ENCODE peak calls at places on chromosomes 13 and 19, in nine cellular contexts. B, X, G, T, C, A, S, F and Y are unnamed samples. For H3K4me1, the result is how much of the 10 kb centered on the place peaks cover.

GRCh38 chr13:82480415-82480814 is 1401.9 kb downstream of the SLITRK1 start:
- DNase-seq in F (no peak), A (no peak), G (no peak), B (no peak), X (peak), T (no peak), C (no peak), S (no peak), Y (no peak)

GRCh38 chr19:32017341-32017948 is 328.0 kb upstream of the ZNF507 start:
- DNase-seq in C (no peak), B (no peak), F (no peak), A (no peak), T (no peak), G (no peak), X (no peak), S (no peak), Y (no peak)

GRCh38 chr13:27446986-27447583 is 3.3 kb downstream of the MTIF3 start:
- DNase-seq in A (no peak), B (no peak), X (no peak), C (no peak), G (no peak), T (no peak), F (peak), S (no peak), Y (peak)

GRCh38 chr13:63910406-63910957 is 2494.8 kb upstream of the PCDH20 start:
- DNase-seq in C (no peak), T (no peak), S (peak), F (no peak), B (no peak), A (no peak), G (no peak), X (no peak), Y (no peak)

GRCh38 chr13:43676320-43676719 is 110.5 kb downstream of the ENOX1 start:
- DNase-seq in G (no peak), F (no peak), C (no peak), A (no peak), T (no peak), S (no peak), X (no peak), B (no peak), Y (no peak)

GRCh38 chr13:44305845-44306244 is 67.8 kb upstream of the SERP2 start:
- DNase-seq in S (peak), C (no peak), T (no peak), B (no peak), X (no peak), A (no peak), G (peak), F (no peak), Y (no peak)

GRCh38 chr19:28701491-28701890 is 511.5 kb downstream of the UQCRFS1 start:
- DNase-seq in S (no peak), T (no peak), A (no peak), B (no peak), C (no peak), G (no peak), X (no peak), F (no peak), Y (no peak)

GRCh38 chr19:32416749-32417469 is 11.3 kb downstream of the DPY19L3 start:
- DNase-seq in S (no peak), T (no peak), X (no peak), G (no peak), C (no peak), A (no peak), B (no peak), F (no peak), Y (no peak)

GRCh38 chr13:97068146-97068545 is 73.9 kb upstream of the OXGR1 start:
- DNase-seq in A (no peak), T (no peak), X (no peak), C (no peak), G (no peak), F (no peak), B (no peak), S (no peak), Y (no peak)

GRCh38 chr19:17519967-17520366 is 8.5 kb downstream of the PGLS start:
- DNase-seq in A (no peak), S (no peak), G (no peak), X (no peak), C (no peak), T (no peak), B (no peak), F (no peak), Y (no peak)

GRCh38 chr13:23778879-23779278 is 110.3 kb downstream of the MIPEP start:
- DNase-seq in G (no peak), S (no peak), B (no peak), F (no peak), A (no peak), T (no peak), X (no peak), C (no peak), Y (no peak)

GRCh38 chr13:51453959-51454703 is 1.3 kb upstream of the INTS6 start:
- DNase-seq in S (peak), A (peak), G (no peak), B (no peak), X (peak), T (no peak), F (peak), C (peak), Y (no peak)

GRCh38 chr13:24500977-24501376 is 11.6 kb downstream of the PARP4 start:
- DNase-seq in T (no peak), C (no peak), S (no peak), X (no peak), A (no peak), G (no peak), B (no peak), F (no peak), Y (no peak)

GRCh38 chr19:3075605-3076431 is 13.5 kb upstream of the TLE5 start:
- DNase-seq in C (peak), G (peak), F (peak), S (no peak), A (peak), B (no peak), T (no peak), X (peak), Y (peak)

GRCh38 chr13:99217461-99218101 is 16.9 kb downstream of the UBAC2 start:
- DNase-seq in X (no peak), S (no peak), B (no peak), A (no peak), G (no peak), C (no peak), F (no peak), T (no peak), Y (no peak)

GRCh38 chr13:114108141-114108761 is 24.2 kb downstream of the RASA3 start:
- DNase-seq in F (no peak), C (peak), T (peak), B (no peak), G (no peak), S (no peak), A (no peak), X (no peak), Y (no peak)
- H3K4me1 ChIP-seq in F (half or more), C (under half), T (under half), B (under half), G (under half), S (under half), A (under half), X (under half), Y (half or more)

GRCh38 chr19:18700501-18701249 is 17.2 kb downstream of the CRTC1 start:
- DNase-seq in C (peak), G (peak), B (no peak), A (peak), X (peak), S (peak), T (peak), F (peak), Y (peak)
- H3K4me3 ChIP-seq in C (peak), G (peak), B (no peak), A (peak), X (no peak), S (peak), T (peak), F (peak), Y (peak)

GRCh38 chr13:110358381-110358780 is 51.3 kb downstream of the COL4A2 start:
- DNase-seq in A (no peak), X (no peak), T (no peak), G (no peak), F (no peak), S (no peak), C (no peak), B (no peak), Y (no peak)
- H3K4me1 ChIP-seq in A (half or more), X (under half), T (under half), G (under half), F (under half), S (under half), C (under half), B (under half), Y (under half)

DNA sequence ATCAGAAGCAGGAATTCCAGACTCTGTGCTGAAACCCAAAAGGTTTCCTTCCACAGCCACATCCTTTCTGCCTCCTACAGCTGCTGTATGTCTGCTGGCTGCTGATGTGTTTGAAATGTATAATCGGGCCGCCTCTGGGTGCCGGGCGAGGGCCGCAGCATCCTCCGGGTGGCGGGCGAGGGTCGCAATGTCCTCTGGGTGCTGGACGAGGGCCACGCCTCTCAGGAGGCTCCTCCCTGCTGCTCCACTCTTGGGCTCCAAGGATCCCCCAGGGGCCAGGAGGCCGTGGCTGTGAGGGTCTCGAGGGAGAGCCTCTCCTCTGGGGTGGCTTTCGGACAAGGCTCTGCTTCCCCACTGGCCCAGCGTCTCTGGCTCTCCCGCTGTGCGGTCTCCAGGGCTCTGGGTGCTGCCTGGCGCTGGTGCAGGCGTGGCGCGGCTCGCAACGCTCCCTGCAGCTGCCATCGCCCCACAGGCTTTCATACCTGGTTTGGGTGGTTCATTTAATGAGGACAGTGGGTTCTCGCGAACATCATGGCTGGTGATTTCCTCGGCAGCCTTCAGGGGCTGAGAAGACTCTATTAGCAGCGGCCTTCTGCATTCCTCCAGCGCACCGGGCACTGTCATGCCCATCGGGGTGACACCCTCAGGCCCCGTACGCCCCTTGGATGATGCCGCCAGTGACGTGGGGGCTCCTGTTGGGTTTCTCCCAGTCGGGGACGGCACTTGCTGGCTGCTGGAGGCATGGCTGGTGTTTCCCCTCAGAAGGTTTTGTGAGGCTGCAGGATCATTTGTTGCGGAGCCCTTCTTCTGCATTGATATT is 41.8 kb upstream of the GRTP1 start:
- DNase-seq in A (no peak), X (no peak), G (no peak), C (peak), T (peak), F (no peak), B (no peak), S (no peak), Y (no peak)
- H3K4me3 ChIP-seq in A (no peak), X (no peak), G (no peak), C (no peak), T (no peak), F (no peak), B (no peak), S (no peak), Y (no peak)

GRCh38 chr19:11191934-11192333 is 5.4 kb downstream of the KANK2 start:
- DNase-seq in A (no peak), S (no peak), T (no peak), F (no peak), B (no peak), X (no peak), C (no peak), G (no peak), Y (no peak)
- H3K4me1 ChIP-seq in A (half or more), S (under half), T (half or more), F (under half), B (under half), X (under half), C (under half), G (half or more), Y (under half)

DNA sequence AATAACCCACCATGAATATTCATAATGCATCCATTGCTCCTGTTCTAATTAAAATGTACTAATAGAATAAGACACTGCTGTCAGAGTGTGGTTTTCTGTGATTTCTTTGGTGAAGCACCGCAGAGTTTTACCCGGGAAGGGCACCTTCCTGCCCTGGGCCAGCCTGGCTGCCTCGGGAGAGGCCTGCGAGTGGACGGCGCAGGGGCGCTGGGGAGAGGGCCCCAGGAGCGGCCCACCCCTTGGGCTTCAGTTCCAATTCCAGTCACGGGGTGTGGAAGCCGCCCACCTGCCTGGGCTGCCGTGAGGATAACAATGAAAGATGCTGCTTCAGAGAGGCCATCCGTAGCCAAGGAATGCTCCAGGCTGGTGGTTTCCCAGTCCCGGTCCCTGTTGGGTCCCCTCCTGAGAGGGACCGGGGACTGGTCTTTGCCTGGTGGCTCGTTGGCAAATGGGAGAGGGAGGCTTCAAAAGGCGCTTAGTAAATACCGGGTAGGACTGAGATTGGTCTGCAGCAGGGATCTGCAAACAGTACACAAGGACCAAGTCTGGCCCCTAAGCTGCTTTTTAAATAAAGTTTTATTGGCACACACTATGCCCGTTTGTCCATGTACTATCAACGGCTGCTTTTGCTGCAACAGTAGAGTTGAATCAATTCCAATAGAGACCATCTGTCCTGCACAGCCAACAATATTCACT is 18.0 kb downstream of the TCF3 start:
- DNase-seq in G (no peak), X (no peak), C (no peak), T (no peak), F (no peak), S (no peak), B (no peak), A (no peak), Y (no peak)
- H3K4me3 ChIP-seq in G (no peak), X (no peak), C (no peak), T (no peak), F (no peak), S (no peak), B (no peak), A (no peak), Y (no peak)

GRCh38 chr19:38691938-38692457 is 44.5 kb downstream of the ACTN4 start:
- DNase-seq in X (no peak), A (no peak), F (no peak), B (peak), T (no peak), C (peak), G (no peak), S (no peak), Y (no peak)
- H3K4me1 ChIP-seq in X (under half), A (half or more), F (half or more), B (half or more), T (half or more), C (under half), G (half or more), S (under half), Y (under half)

GRCh38 chr19:890831-891230 is 2.2 kb downstream of the MED16 start:
- DNase-seq in F (no peak), G (no peak), T (no peak), B (no peak), A (no peak), X (no peak), C (no peak), S (no peak), Y (no peak)

GRCh38 chr19:896999-897398 is 3.7 kb downstream of the RNU6-9 start:
- DNase-seq in C (no peak), S (no peak), G (no peak), X (no peak), B (no peak), F (no peak), T (no peak), A (no peak), Y (no peak)

GRCh38 chr19:896434-896833 is 3.1 kb downstream of the RNU6-9 start:
- DNase-seq in T (no peak), G (no peak), X (no peak), B (no peak), A (no peak), F (no peak), S (no peak), C (no peak), Y (no peak)

GRCh38 chr19:892243-892996 is 567 bp downstream of the MED16 start:
- DNase-seq in G (no peak), B (no peak), A (no peak), C (no peak), T (no peak), F (no peak), X (no peak), S (no peak), Y (peak)

DNA sequence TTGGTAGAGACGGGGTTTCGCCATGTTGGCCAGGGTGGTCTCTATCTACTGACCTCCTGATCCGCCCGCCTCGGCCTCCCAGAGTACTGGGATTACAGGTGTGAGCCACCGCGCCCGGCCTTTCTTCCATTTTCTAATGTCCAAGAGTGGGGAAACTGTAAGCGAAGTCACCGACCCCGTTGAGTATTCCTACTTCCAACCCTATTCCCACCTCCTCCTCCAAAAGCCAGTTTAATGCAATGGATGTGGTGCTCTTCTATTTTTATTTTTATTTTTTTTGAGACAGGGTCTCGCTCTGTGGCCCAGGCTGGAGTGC is 449 bp downstream of the RNU6-9 start:
- DNase-seq in X (no peak), F (no peak), A (no peak), C (no peak), B (no peak), T (no peak), S (no peak), G (no peak), Y (no peak)
- H3K4me3 ChIP-seq in X (peak), F (no peak), A (peak), C (peak), B (no peak), T (peak), S (no peak), G (peak), Y (peak)